ENCODE peak calls at places on chromosome 20, in four cellular contexts. A, S, Q and G are unnamed samples.

GRCh38 chr20:1879934-1880333 is 15.3 kb upstream of the SIRPA start:
- DNase-seq in A (no peak), S (no peak), Q (peak; percentile 39), G (no peak)

GRCh38 chr20:9202440-9203080 is 133.7 kb downstream of the PLCB4 start:
- DNase-seq in A (no peak), S (no peak), Q (no peak), G (no peak)

GRCh38 chr20:8487715-8488114 is 355.6 kb downstream of the PLCB1 start:
- DNase-seq in A (no peak), S (no peak), Q (no peak), G (no peak)

GRCh38 chr20:56628873-56629463 is at the start of gene TFAP2C:
- DNase-seq in A (peak; percentile 84), S (peak; percentile 61), Q (no peak), G (peak; percentile 84)

GRCh38 chr20:12808006-12808567 is 200.7 kb upstream of the SPTLC3 start:
- DNase-seq in A (no peak), S (no peak), Q (no peak), G (no peak)

GRCh38 chr20:57374931-57375651 is 16.1 kb upstream of the RBM38 start:
- DNase-seq in A (no peak), S (no peak), Q (no peak), G (no peak)

GRCh38 chr20:62956387-62957135 is 4.1 kb downstream of the SLC17A9 start:
- DNase-seq in A (no peak), S (no peak), Q (no peak), G (no peak)

GRCh38 chr20:5463007-5463686 is 146.4 kb upstream of the PROKR2 start:
- DNase-seq in A (no peak), S (no peak), Q (no peak), G (no peak)

GRCh38 chr20:1326031-1326930 is 2.7 kb downstream of the SDCBP2 start:
- DNase-seq in A (peak; percentile 1), S (no peak), Q (peak; percentile 41), G (no peak)

GRCh38 chr20:8693709-8694108 is 375.2 kb upstream of the PLCB4 start:
- DNase-seq in A (no peak), S (no peak), Q (peak; percentile 93), G (no peak)

GRCh38 chr20:18359854-18360253 is 71.5 kb downstream of the ZNF133 start:
- DNase-seq in A (no peak), S (no peak), Q (no peak), G (no peak)

GRCh38 chr20:62606551-62607201 is 35.6 kb upstream of the SLCO4A1 start:
- DNase-seq in A (no peak), S (no peak), Q (no peak), G (no peak)

GRCh38 chr20:47857142-47857993 is 72.1 kb upstream of the SULF2 start:
- DNase-seq in A (no peak), S (no peak), Q (no peak), G (peak; percentile 51)

GRCh38 chr20:32484221-32485125 is 100.7 kb downstream of the NOL4L start:
- DNase-seq in A (peak; percentile 66), S (no peak), Q (no peak), G (peak; percentile 31)

GRCh38 chr20:41371361-41371760 is 4.7 kb upstream of the EMILIN3 start:
- DNase-seq in A (no peak), S (no peak), Q (no peak), G (peak; percentile 46)

GRCh38 chr20:56463428-56463827 is 5.0 kb upstream of the RTF2 start:
- DNase-seq in A (no peak), S (no peak), Q (no peak), G (no peak)

GRCh38 chr20:47984437-47984836 is 199.2 kb upstream of the SULF2 start:
- DNase-seq in A (no peak), S (no peak), Q (no peak), G (no peak)

GRCh38 chr20:57657537-57658446 is 37.6 kb upstream of the ZBP1 start:
- DNase-seq in A (peak; percentile 23), S (no peak), Q (no peak), G (no peak)

GRCh38 chr20:34124469-34125249 is 12.6 kb upstream of the EIF2S2 start:
- DNase-seq in A (no peak), S (no peak), Q (no peak), G (no peak)

GRCh38 chr20:32941155-32941885 is 62.9 kb downstream of the SUN5 start:
- DNase-seq in A (no peak), S (no peak), Q (no peak), G (no peak)

GRCh38 chr20:49028684-49029083 is 17.4 kb upstream of the CSE1L start:
- DNase-seq in A (no peak), S (no peak), Q (peak; percentile 41), G (peak; percentile 63)

GRCh38 chr20:51373713-51374481 is 168.6 kb downstream of the NFATC2 start:
- DNase-seq in A (no peak), S (no peak), Q (no peak), G (peak; percentile 96)

GRCh38 chr20:1265226-1265915 is 723 bp upstream of the SNPH start:
- DNase-seq in A (no peak), S (no peak), Q (no peak), G (no peak)

GRCh38 chr20:21511485-21511849 is 2.4 kb downstream of the NKX2-2 start:
- DNase-seq in A (peak; percentile 33), S (no peak), Q (no peak), G (no peak)

GRCh38 chr20:21517566-21518277 is 3.9 kb upstream of the NKX2-2 start:
- DNase-seq in A (peak; percentile 49), S (no peak), Q (no peak), G (peak; percentile 53)

GRCh38 chr20:48041078-48041780 is 255.9 kb upstream of the SULF2 start:
- DNase-seq in A (no peak), S (no peak), Q (no peak), G (no peak)

DNA sequence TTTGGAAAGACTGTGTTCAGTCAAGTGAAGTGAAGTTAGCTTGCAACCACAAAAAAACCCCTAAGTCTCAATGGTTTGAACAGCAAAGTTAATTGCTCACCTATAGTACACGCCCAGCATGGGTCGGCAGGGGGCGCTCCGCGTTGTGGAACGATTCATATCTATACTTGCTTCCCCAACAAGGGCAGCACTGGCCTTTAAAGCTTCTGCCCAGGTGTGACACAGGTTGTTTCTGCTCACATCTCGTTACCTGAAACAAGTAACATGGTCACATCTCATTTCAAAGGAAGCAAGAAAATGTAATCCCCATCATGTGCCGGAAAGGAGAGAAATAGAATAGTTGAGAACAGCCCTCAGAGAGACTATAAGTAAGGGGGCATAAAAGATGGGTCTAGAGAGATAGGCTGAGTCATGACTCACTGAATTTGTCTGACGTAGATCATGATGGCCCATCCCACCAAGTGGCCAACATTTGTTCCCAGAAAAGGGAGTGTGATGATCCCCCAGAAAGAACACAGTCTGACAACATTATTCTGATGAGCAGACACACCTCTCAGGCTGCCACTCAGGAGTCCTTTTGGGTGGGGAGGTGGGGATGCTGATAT is 29.0 kb downstream of the HNF4A start:
- DNase-seq in A (peak; percentile 77), S (peak; percentile 56), Q (peak; percentile 38), G (peak; percentile 73)
- H3K4me2 ChIP-seq in A (no peak overlapping the region), S (no peak overlapping the region), Q (no peak overlapping the region), G (no peak overlapping the region)

GRCh38 chr20:3768342-3769130 is 983 bp upstream of the ADISSP start:
- DNase-seq in A (peak; percentile 87), S (peak; percentile 89), Q (peak; percentile 81), G (peak; percentile 90)

GRCh38 chr20:3765171-3765887 is 2.2 kb downstream of the ADISSP start:
- DNase-seq in A (no peak), S (no peak), Q (no peak), G (no peak)

GRCh38 chr20:3766381-3766780 is 1.2 kb downstream of the ADISSP start:
- DNase-seq in A (no peak), S (no peak), Q (no peak), G (no peak)

GRCh38 chr20:3766832-3767433 is 620 bp downstream of the ADISSP start:
- DNase-seq in A (no peak), S (no peak), Q (no peak), G (no peak)

DNA sequence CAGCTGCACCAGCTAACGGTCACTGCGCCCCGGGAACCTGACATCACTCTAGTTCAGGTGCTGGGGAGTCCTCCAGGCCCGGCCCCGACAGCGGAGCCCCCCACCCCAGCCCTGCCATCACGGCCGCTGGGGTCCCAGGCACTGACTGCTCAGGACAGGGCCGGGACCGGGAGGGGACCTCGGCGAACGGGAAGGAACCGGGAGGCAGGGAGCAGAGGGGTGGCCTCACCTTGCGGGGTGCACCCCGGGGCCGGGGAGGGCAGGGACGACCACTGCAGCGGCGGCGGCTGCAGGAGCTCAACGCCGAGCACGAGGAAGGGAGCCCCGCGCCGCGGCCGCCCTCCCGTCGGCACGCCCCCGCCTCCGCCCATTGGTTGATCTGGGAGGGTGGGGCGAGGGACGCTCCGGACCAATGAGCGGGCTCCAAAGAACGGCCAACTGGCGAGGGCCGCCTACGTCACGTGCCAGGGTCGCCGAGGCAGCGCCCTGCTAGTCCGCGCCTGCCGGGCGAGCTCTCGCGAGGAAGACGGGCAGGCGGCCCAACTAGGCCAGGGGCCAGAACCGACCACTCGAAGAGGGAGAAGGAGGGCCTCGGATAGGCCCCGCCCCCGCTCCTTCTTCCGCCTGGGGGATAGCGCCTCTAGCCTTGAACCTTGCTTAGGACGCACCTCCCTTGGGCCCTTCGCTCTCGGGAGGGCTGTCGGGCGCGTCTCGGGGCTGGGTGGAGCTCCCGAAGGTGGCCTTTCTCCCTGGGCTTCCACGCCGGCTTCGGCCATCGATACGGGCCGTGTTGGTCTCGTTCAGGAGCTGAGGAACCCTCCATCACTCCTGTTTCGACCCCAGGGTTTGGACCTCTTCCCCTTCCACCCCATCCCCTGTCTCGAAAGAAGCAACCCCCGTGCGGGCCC is at the start of gene ADISSP:
- DNase-seq in A (peak; percentile 99), S (peak; percentile 95), Q (peak; percentile 98), G (peak; percentile 99)
- H3K23ac ChIP-seq in A (no peak within 1 kb of the TSS), S (peak within 1 kb of the TSS; percentile 97), Q (peak within 1 kb of the TSS; percentile 68), G (no peak within 1 kb of the TSS)

DNA sequence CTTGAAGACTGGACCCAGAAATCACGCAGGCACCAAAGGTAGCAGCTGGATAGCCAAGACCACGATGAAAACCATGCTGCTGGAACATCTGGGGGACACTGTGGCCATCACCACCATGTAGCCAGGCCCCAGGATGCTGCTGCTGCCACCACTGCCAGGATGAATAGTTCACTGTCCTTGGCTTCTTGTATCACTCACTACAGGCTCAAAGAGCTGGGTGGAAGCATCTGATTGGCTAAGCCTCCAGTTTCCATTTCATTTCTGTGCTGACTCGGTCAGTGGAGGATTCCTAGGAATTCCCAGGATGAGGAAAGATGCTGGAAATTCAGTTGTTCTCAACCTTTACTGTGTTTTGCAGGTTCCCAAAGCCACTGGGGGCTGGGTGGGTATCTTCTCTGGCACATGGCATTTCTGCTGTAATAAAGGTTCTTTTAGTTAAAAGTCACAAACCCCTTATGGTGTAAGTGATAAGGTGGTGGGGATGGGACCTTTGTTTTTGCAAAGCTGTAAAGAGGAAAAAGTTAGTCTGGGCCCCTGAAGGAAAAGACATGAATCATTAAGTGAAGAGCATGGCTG is 75.5 kb upstream of the RNF24 start:
- DNase-seq in A (no peak), S (no peak), Q (peak; percentile 95), G (peak; percentile 62)
- H3K4me2 ChIP-seq in A (no peak overlapping the region), S (no peak overlapping the region), Q (peak overlapping the region; percentile 38), G (no peak overlapping the region)

DNA sequence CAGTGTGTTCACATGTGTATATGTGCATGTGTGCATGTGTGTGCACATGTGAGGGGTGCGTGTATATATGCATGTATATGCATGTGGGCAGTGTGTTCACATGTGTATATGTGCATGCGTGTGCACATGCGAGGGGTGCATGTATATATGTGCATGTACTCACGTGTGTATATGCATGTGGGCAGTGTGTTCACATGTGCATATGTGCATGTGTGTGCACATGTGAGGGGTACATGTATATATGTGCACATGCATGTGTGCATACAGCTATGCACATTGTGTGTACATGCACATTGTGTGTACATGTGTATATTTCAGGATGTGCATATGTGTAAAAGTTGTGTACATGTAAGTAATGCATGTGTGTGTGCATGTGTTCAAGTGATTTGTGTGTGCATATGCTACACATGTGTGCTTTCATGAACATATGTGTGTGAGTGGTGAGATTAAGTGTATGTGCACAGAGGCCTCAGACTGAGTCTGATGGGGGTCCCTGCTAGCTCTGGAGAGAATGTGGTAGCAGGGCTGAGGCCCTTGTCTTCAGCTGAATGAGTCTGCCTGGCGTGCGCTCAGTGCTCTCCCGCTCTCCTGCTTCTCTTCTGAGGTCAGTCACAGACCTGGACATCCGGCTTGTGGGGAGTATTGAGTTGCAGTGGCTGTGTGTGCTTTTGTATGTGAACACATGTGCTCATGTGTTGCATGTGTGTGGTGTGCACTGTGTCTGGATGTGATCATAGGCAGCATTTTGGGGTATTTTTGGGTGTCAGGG is 19.9 kb upstream of the MYT1 start:
- DNase-seq in A (no peak), S (no peak), Q (no peak), G (no peak)
- H3K23ac ChIP-seq in A (no peak overlapping the region), S (no peak overlapping the region), Q (no peak overlapping the region), G (no peak overlapping the region)